ENCODE peak calls at places on chromosomes 16 and 17, in ten cellular contexts. S is sigmoid colon; O is T-helper 9 cell; Y is activated naive CD4-positive, alpha-beta T cell; X is H9; J is NCI-H2227 treated with DMSO at 0.1 percent for 48 hours; Z is Peyer's patch; E is NCI-H1436; V is H54; A is progenitor cell of endocrine pancreas. G is an unnamed sample.

GRCh38 chr17:67800495-67800928 is 24.8 kb upstream of the BPTF start:
- DNase-seq in S (peak; percentile 82), Z (peak; percentile 92), V (peak; percentile 72), A (peak; percentile 25), J (peak; percentile 22), O (peak; percentile 5), E (peak; percentile 52), X (peak; percentile 93), Y (no peak), G (peak; percentile 34)

GRCh38 chr17:46951681-46952080 is 27.4 kb downstream of the RPRML start:
- DNase-seq in J (no peak), Y (no peak), E (no peak), Z (no peak), S (no peak), V (no peak), A (no peak), X (no peak), O (no peak), G (no peak)

GRCh38 chr17:60415146-60415545 is 7.1 kb upstream of the CHCT1 start:
- DNase-seq in E (no peak), A (no peak), S (no peak), V (no peak), X (no peak), O (no peak), Y (no peak), Z (no peak), J (no peak), G (no peak)

GRCh38 chr17:28396635-28397239 is 9.3 kb downstream of the SLC46A1 start:
- DNase-seq in E (no peak), V (no peak), A (no peak), Y (no peak), J (no peak), X (no peak), O (no peak), Z (no peak), S (no peak), G (no peak)

GRCh38 chr17:21419299-21420239 is 43.4 kb downstream of the KCNJ12 start:
- DNase-seq in S (peak; percentile 49), X (peak; percentile 48), J (no peak), Z (no peak), O (no peak), V (no peak), A (no peak), E (no peak), Y (no peak), G (peak; percentile 52)

GRCh38 chr17:7438050-7438614 is 1.2 kb upstream of the FGF11 start:
- DNase-seq in S (no peak), X (peak; percentile 90), E (no peak), A (no peak), J (peak; percentile 48), V (no peak), Z (peak; percentile 73), Y (no peak), O (peak; percentile 42), G (peak; percentile 35)

GRCh38 chr17:66764559-66764958 is 70.4 kb upstream of the CACNG5 start:
- DNase-seq in J (no peak), A (no peak), S (peak; percentile 19), X (peak; percentile 36), V (no peak), E (peak; percentile 62), O (no peak), Y (no peak), Z (peak; percentile 18), G (no peak)

GRCh38 chr17:32159586-32160438 is 17.5 kb downstream of the RHOT1 start:
- DNase-seq in E (no peak), J (no peak), Y (no peak), Z (no peak), X (no peak), V (no peak), S (no peak), A (no peak), O (no peak), G (no peak)

GRCh38 chr17:13601317-13601775 is 383 bp downstream of the HS3ST3A1 start:
- DNase-seq in A (no peak), X (no peak), O (no peak), V (no peak), J (no peak), S (peak; percentile 65), E (no peak), Y (no peak), Z (no peak), G (no peak)

GRCh38 chr17:7988750-7989178 is 13.7 kb upstream of the GUCY2D start:
- DNase-seq in A (no peak), Z (no peak), E (peak; percentile 87), J (peak; percentile 67), X (no peak), Y (no peak), S (peak; percentile 58), O (no peak), V (no peak), G (peak; percentile 49)

GRCh38 chr17:50298018-50298417 is 23.8 kb downstream of the TMEM92 start:
- DNase-seq in J (no peak), Y (no peak), O (no peak), Z (no peak), S (no peak), E (no peak), V (no peak), X (no peak), A (no peak), G (no peak)

GRCh38 chr16:79532785-79533184 is 67.8 kb downstream of the MAF start:
- DNase-seq in X (no peak), Z (no peak), V (no peak), A (no peak), Y (no peak), O (no peak), J (no peak), E (no peak), S (no peak), G (no peak)

GRCh38 chr17:59167571-59168001 is 12.0 kb downstream of the PRR11 start:
- DNase-seq in E (no peak), Y (no peak), X (no peak), O (no peak), J (no peak), Z (no peak), V (no peak), A (no peak), S (no peak), G (no peak)

GRCh38 chr17:73497721-73498120 is 146.5 kb downstream of the SDK2 start:
- DNase-seq in E (no peak), V (no peak), S (no peak), Y (no peak), A (no peak), J (no peak), X (no peak), Z (no peak), O (no peak), G (no peak)

GRCh38 chr17:74678541-74678940 is 34.2 kb downstream of the CD300LF start:
- DNase-seq in Y (no peak), S (no peak), E (no peak), O (no peak), J (no peak), A (no peak), Z (no peak), X (no peak), V (no peak), G (no peak)

GRCh38 chr16:85935957-85936760 is 37.2 kb downstream of the IRF8 start:
- DNase-seq in Y (no peak), V (no peak), E (no peak), J (no peak), X (no peak), S (no peak), A (no peak), Z (peak; percentile 90), O (peak; percentile 41), G (peak; percentile 69)

GRCh38 chr17:35052240-35052608 is 11.3 kb downstream of the RFFL start:
- DNase-seq in Z (no peak), V (no peak), O (no peak), X (no peak), A (no peak), E (no peak), Y (no peak), J (no peak), S (no peak), G (no peak)

GRCh38 chr17:80847506-80848230 is 144.0 kb upstream of the CHMP6 start:
- DNase-seq in X (no peak), J (no peak), O (no peak), A (no peak), V (no peak), E (no peak), Y (no peak), Z (peak; percentile 73), S (peak; percentile 39), G (peak; percentile 66)

G was measured in activated gamma-delta T cell treated with Interleukin-2 at 50 U/mL for 16 hours.